ENCODE peak calls at places on chromosome 5, in six cellular contexts. C is fibroblast of villous mesenchyme; F is CD8-positive, alpha-beta T cell; P is pancreas; J is HepG2; H is AG04450. W is an unnamed sample.

GRCh38 chr5:122259995-122260394 is 52.0 kb upstream of the SNCAIP start:
- DNase-seq in C (peak; percentile 92), F (no peak), P (no peak), J (peak; percentile 1), H (peak; percentile 79), W (no peak)

GRCh38 chr5:141628175-141628788 is 8.4 kb downstream of the HDAC3 start:
- DNase-seq in C (no peak), F (no peak), P (no peak), J (no peak), H (no peak), W (no peak)

GRCh38 chr5:88875609-88876234 is 7.3 kb downstream of the MEF2C start:
- DNase-seq in C (no peak), F (no peak), P (no peak), J (no peak), H (no peak), W (no peak)

GRCh38 chr5:103259705-103260355 is 1.3 kb downstream of the MACIR start:
- DNase-seq in C (peak; percentile 27), F (no peak), P (no peak), J (peak; percentile 19), H (no peak), W (peak; percentile 27)

GRCh38 chr5:124824637-124825158 is 78.3 kb upstream of the ZNF608 start:
- DNase-seq in C (peak; percentile 96), F (no peak), P (no peak), J (no peak), H (peak; percentile 51), W (no peak)

GRCh38 chr5:138635268-138635667 is 60.1 kb upstream of the HSPA9 start:
- DNase-seq in C (peak; percentile 73), F (no peak), P (no peak), J (no peak), H (no peak), W (peak; percentile 66)

GRCh38 chr5:164617290-164617689 is 1111.9 kb downstream of the MAT2B start:
- DNase-seq in C (no peak), F (no peak), P (no peak), J (no peak), H (no peak), W (no peak)

GRCh38 chr5:142115937-142116614 is 7.5 kb downstream of the NDFIP1 start:
- DNase-seq in C (peak; percentile 35), F (no peak), P (no peak), J (no peak), H (no peak), W (no peak)

GRCh38 chr5:89071941-89072331 is 189.0 kb upstream of the MEF2C start:
- DNase-seq in C (no peak), F (no peak), P (no peak), J (no peak), H (no peak), W (no peak)

GRCh38 chr5:154873791-154874331 is 15.4 kb downstream of the CNOT8 start:
- DNase-seq in C (no peak), F (no peak), P (no peak), J (no peak), H (no peak), W (no peak)

GRCh38 chr5:146233441-146233840 is 30.0 kb downstream of the RBM27 start:
- DNase-seq in C (no peak), F (no peak), P (peak; percentile 62), J (no peak), H (no peak), W (no peak)

GRCh38 chr5:142816577-142816976 is 46.4 kb downstream of the ARHGAP26 start:
- DNase-seq in C (no peak), F (no peak), P (no peak), J (no peak), H (no peak), W (no peak)

GRCh38 chr5:132256086-132256782 is 1.3 kb upstream of the PDLIM4 start:
- DNase-seq in C (no peak), F (no peak), P (no peak), J (no peak), H (no peak), W (no peak)

GRCh38 chr5:150065346-150065745 is 21.0 kb downstream of the CSF1R start:
- DNase-seq in C (peak; percentile 47), F (no peak), P (no peak), J (peak; percentile 13), H (no peak), W (no peak)

GRCh38 chr5:119470851-119471451 is 18.7 kb downstream of the HSD17B4 start:
- DNase-seq in C (peak; percentile 49), F (no peak), P (no peak), J (peak; percentile 8), H (no peak), W (no peak)

GRCh38 chr5:178213003-178213449 is 8.7 kb downstream of the HNRNPAB start:
- DNase-seq in C (no peak), F (no peak), P (no peak), J (no peak), H (no peak), W (no peak)

GRCh38 chr5:178278358-178279023 is 45.9 kb upstream of the PHYKPL start:
- DNase-seq in C (no peak), F (no peak), P (peak; percentile 3), J (no peak), H (no peak), W (no peak)

GRCh38 chr5:145943674-145944121 is 7.3 kb downstream of the SH3RF2 start:
- DNase-seq in C (peak; percentile 22), F (no peak), P (peak; percentile 51), J (no peak), H (no peak), W (no peak)

GRCh38 chr5:134547579-134547978 is 22.1 kb downstream of the JADE2 start:
- DNase-seq in C (peak; percentile 82), F (no peak), P (peak; percentile 66), J (no peak), H (peak; percentile 81), W (peak; percentile 53)

GRCh38 chr5:133611357-133612020 is 852 bp downstream of the FSTL4 start:
- DNase-seq in C (no peak), F (no peak), P (peak; percentile 23), J (no peak), H (no peak), W (no peak)

GRCh38 chr5:33423018-33423630 is 17.6 kb upstream of the TARS1 start:
- DNase-seq in C (peak; percentile 50), F (no peak), P (no peak), J (peak; percentile 6), H (no peak), W (no peak)

GRCh38 chr5:178777557-178777956 is 47.1 kb upstream of the ZNF354A start:
- DNase-seq in C (no peak), F (no peak), P (no peak), J (no peak), H (no peak), W (no peak)

DNA sequence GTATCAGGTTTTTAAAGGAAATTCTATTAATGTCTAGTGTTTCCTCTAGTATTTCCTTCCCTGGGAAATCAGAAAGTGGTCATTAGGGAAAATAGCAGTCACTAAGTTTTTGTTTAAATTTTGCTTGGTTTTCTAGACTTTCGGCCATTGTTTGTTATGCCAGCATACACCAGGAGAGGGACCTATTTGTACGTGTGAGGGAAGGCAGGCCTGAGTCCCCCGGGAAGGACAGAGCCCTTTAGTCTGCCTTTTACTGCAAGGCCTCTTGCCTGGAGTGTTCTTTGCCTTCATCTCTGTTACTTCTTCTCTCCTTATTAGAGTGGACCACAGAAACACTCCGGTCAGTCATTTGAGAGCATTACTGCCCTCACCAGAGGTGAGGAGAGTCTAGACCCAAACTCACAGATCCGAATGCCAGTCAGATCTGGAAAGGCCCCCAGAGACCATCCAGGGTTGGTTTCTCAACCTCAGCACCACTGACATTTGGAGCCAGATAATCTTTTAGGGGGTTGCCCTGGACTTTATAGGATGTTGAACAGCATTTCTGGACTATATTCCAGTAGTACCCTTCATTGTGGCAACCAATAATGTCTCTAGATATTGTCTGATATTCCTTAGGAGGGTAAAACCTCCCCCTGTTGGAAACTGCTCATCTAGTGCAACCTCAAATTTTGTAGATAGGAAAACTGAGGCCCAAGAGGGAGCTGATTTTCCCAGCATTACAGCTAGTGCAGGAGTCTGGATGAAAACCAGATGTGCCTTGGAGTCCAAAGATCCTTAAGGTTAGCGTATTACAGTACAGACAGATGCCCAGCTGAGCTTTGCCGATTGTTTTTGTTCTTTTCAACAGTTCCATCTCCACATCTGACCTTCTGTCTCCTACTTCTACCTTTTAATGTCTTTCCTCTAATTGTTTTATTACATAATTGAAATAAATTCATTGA is 93.0 kb upstream of the NIPAL4 start:
- DNase-seq in C (peak; percentile 86), F (no peak), P (no peak), J (peak; percentile 28), H (peak; percentile 54), W (peak; percentile 47)
- TF ChIP-seq CTCF in C (peak; percentile 88), F (no peak), P (no peak), J (peak; percentile 65), H (peak; percentile 82), W (peak; percentile 53)

GRCh38 chr5:151158287-151158661 is 695 bp upstream of the ANXA6 start:
- DNase-seq in C (no peak), F (no peak), P (no peak), J (peak; percentile 13), H (no peak), W (peak; percentile 40)

GRCh38 chr5:151157426-151158286 is at the start of gene ANXA6:
- DNase-seq in C (peak; percentile 74), F (no peak), P (peak; percentile 83), J (peak; percentile 22), H (peak; percentile 49), W (peak; percentile 82)

GRCh38 chr5:151156732-151157402 is 712 bp downstream of the ANXA6 start:
- DNase-seq in C (no peak), F (no peak), P (no peak), J (no peak), H (no peak), W (peak; percentile 41)

GRCh38 chr5:151155149-151155776 is 2.3 kb downstream of the ANXA6 start:
- DNase-seq in C (peak; percentile 36), F (no peak), P (no peak), J (no peak), H (no peak), W (no peak)

GRCh38 chr5:151155777-151156731 is 1.5 kb downstream of the ANXA6 start:
- DNase-seq in C (peak; percentile 62), F (no peak), P (no peak), J (peak; percentile 42), H (no peak), W (peak; percentile 31)
- H3K4me3 ChIP-seq in C (peak overlapping the region; percentile 75), F (peak overlapping the region; percentile 52), P (peak overlapping the region; percentile 68), J (peak overlapping the region; percentile 80), H (peak overlapping the region; percentile 95), W (peak overlapping the region; percentile 85)

DNA sequence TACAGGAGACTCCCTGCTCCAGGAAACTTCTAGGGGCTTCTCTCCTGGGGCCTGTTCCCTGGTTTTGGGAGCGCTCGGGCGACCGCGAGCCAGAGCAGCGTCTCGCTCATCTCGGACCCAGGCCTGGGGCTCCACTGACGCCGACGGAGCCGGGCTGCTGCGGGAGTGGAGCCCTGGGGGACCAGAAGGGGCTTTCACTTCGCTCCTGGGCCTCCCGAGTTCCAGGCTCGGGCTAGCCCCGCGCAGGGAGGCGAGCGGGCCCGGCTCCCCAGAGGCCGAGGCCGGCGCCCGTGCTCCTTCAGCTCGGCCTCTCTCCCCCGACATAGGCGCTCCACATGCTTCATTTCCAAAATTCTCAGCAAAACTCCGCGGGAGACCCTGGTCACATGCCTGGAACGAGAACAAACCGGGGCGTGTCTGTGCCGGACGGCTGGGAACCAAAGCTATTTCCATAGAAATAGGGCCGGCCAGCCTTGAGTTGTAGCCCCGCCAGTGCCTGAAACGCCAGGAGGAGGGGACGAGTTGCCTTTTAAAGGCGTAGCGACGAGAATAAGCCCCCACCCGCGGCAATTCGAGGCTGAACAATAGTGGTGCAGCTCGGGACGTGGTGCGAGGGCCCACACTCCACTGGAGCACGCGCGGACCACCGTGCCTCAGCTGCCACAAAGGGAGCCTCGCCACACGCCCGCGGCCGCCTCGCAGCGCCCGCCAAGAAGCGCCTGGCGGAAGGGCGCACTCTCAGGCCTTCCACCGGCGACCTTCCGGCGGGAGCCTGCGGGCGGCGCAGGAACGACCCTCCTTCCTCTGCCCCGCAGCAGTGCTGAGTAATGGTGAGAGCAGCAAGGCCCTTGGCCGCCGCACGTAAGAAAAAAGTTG is 1.1 kb upstream of the G3BP1 start:
- DNase-seq in C (peak; percentile 78), F (no peak), P (peak; percentile 76), J (no peak), H (no peak), W (peak; percentile 83)
- TF ChIP-seq CTCF in C (peak; percentile 6), F (no peak), P (no peak), J (no peak), H (no peak), W (no peak)

GRCh38 chr5:59559847-59560246 is 333.7 kb downstream of the PDE4D start:
- DNase-seq in C (no peak), F (no peak), P (no peak), J (no peak), H (no peak), W (no peak)
- H3K4me3 ChIP-seq in C (no peak overlapping the region), F (no peak overlapping the region), P (no peak overlapping the region), J (no peak overlapping the region), H (no peak overlapping the region), W (no peak overlapping the region)